ENCODE peak calls at places on chromosome 5, in nine cellular contexts. C is foreskin fibroblast, D is right lobe of liver, Q is PC-3, X is WERI-Rb-1, O is neural progenitor cell, G is OCI-LY7, J is pancreas, Z is astrocyte of the spinal cord. B is an unnamed sample.

GRCh38 chr5:65037845-65038815 is 269.4 kb downstream of the CWC27 start:
- DNase-seq in C (no peak), D (no peak), Q (peak), X (peak), O (peak), G (peak), J (no peak), Z (no peak), B (no peak)

GRCh38 chr5:39273314-39273954 is 54.1 kb upstream of the FYB1 start:
- DNase-seq in C (no peak), D (no peak), Q (no peak), X (no peak), O (no peak), G (no peak), J (no peak), Z (no peak), B (no peak)

GRCh38 chr5:102865510-102866314 is 110.6 kb downstream of the PAM start:
- DNase-seq in C (peak), D (peak), Q (peak), X (peak), O (peak), G (no peak), J (peak), Z (peak), B (peak)

GRCh38 chr5:37495668-37496067 is 116.5 kb downstream of the WDR70 start:
- DNase-seq in C (peak), D (no peak), Q (peak), X (no peak), O (no peak), G (no peak), J (no peak), Z (peak), B (peak)

GRCh38 chr5:130743091-130743490 is 422.0 kb downstream of the HINT1 start:
- DNase-seq in C (no peak), D (no peak), Q (no peak), X (no peak), O (no peak), G (no peak), J (no peak), Z (no peak), B (no peak)

GRCh38 chr5:138470322-138471285 is 5.3 kb downstream of the EGR1 start:
- DNase-seq in C (no peak), D (no peak), Q (no peak), X (no peak), O (peak), G (no peak), J (no peak), Z (peak), B (no peak)

GRCh38 chr5:54148858-54149257 is 161.5 kb downstream of the ARL15 start:
- DNase-seq in C (no peak), D (no peak), Q (no peak), X (no peak), O (no peak), G (no peak), J (no peak), Z (no peak), B (peak)

GRCh38 chr5:9621379-9621903 is 8.7 kb downstream of the TAS2R1 start:
- DNase-seq in C (peak), D (no peak), Q (no peak), X (no peak), O (peak), G (no peak), J (no peak), Z (no peak), B (peak)

GRCh38 chr5:13993926-13994325 is 49.4 kb upstream of the DNAH5 start:
- DNase-seq in C (no peak), D (no peak), Q (no peak), X (no peak), O (no peak), G (no peak), J (no peak), Z (no peak), B (no peak)

GRCh38 chr5:1948663-1949191 is 66.0 kb upstream of the IRX4 start:
- DNase-seq in C (no peak), D (no peak), Q (no peak), X (no peak), O (no peak), G (no peak), J (no peak), Z (no peak), B (no peak)

GRCh38 chr5:143074414-143074996 is 304.3 kb downstream of the ARHGAP26 start:
- DNase-seq in C (no peak), D (no peak), Q (no peak), X (no peak), O (no peak), G (no peak), J (no peak), Z (no peak), B (no peak)

GRCh38 chr5:175677571-175677970 is 19.7 kb downstream of the HRH2 start:
- DNase-seq in C (no peak), D (no peak), Q (no peak), X (no peak), O (no peak), G (no peak), J (no peak), Z (no peak), B (no peak)

GRCh38 chr5:37892571-37892970 is 52.7 kb upstream of the GDNF start:
- DNase-seq in C (no peak), D (no peak), Q (no peak), X (no peak), O (no peak), G (no peak), J (no peak), Z (no peak), B (no peak)

GRCh38 chr5:82591021-82591515 is 312.9 kb upstream of the RPS23 start:
- DNase-seq in C (no peak), D (no peak), Q (peak), X (no peak), O (no peak), G (no peak), J (no peak), Z (no peak), B (peak)

GRCh38 chr5:83644301-83644700 is 76.4 kb downstream of the HAPLN1 start:
- DNase-seq in C (no peak), D (no peak), Q (no peak), X (no peak), O (no peak), G (no peak), J (no peak), Z (no peak), B (no peak)

GRCh38 chr5:154756203-154756870 is 1.2 kb downstream of the LARP1 start:
- DNase-seq in C (no peak), D (peak), Q (no peak), X (peak), O (peak), G (peak), J (peak), Z (no peak), B (no peak)

GRCh38 chr5:66796306-66797292 is 200.4 kb downstream of the MAST4 start:
- DNase-seq in C (no peak), D (no peak), Q (peak), X (peak), O (no peak), G (no peak), J (no peak), Z (peak), B (peak)

GRCh38 chr5:97832645-97833296 is 649.7 kb upstream of the RIOK2 start:
- DNase-seq in C (no peak), D (no peak), Q (no peak), X (no peak), O (no peak), G (no peak), J (no peak), Z (no peak), B (no peak)

GRCh38 chr5:131394128-131394527 is 130.3 kb downstream of the CDC42SE2 start:
- DNase-seq in C (no peak), D (no peak), Q (no peak), X (no peak), O (no peak), G (no peak), J (no peak), Z (peak), B (peak)

GRCh38 chr5:151520294-151520693 is 70.8 kb downstream of the FAT2 start:
- DNase-seq in C (no peak), D (no peak), Q (peak), X (no peak), O (peak), G (no peak), J (no peak), Z (no peak), B (no peak)

DNA sequence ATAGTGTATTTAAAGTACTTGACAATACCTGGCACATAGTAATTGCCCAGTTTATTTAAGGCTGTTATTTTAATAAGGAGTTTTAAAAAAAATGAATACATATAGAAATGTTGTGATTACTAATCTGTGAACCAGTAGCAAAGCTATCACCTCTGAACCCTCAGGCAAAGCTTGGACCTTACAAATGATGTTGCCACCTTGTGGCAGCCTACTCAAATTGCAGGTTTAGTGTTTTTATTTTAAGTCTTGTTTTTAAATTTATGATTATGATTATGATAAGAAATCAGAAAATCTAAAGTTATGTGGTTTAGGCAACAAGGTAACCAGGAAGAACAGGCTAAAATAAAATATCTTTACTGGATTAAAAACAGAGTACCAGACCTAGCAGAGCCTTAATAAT is 35.8 kb downstream of the PPARGC1B start:
- DNase-seq in C (no peak), D (no peak), Q (peak), X (no peak), O (no peak), G (peak), J (no peak), Z (no peak), B (peak)
- TF ChIP-seq CTCF in C (no peak), D (peak), Q (peak), X (peak), O (peak), G (peak), J (peak), Z (no peak), B (peak)

GRCh38 chr5:144205141-144205551 is 34.5 kb downstream of the KCTD16 start:
- DNase-seq in C (peak), D (no peak), Q (peak), X (peak), O (peak), G (no peak), J (peak), Z (peak), B (peak)
- H3K4me3 ChIP-seq in C (peak), D (no peak), Q (peak), X (peak), O (peak), G (no peak), J (peak), Z (peak), B (peak)

GRCh38 chr5:43569236-43569635 is 12.4 kb upstream of the PAIP1 start:
- DNase-seq in C (no peak), D (no peak), Q (no peak), X (no peak), O (no peak), G (no peak), J (no peak), Z (no peak), B (no peak)
- TF ChIP-seq CTCF in C (no peak), D (no peak), Q (no peak), X (no peak), O (no peak), G (no peak), J (no peak), Z (no peak), B (no peak)

DNA sequence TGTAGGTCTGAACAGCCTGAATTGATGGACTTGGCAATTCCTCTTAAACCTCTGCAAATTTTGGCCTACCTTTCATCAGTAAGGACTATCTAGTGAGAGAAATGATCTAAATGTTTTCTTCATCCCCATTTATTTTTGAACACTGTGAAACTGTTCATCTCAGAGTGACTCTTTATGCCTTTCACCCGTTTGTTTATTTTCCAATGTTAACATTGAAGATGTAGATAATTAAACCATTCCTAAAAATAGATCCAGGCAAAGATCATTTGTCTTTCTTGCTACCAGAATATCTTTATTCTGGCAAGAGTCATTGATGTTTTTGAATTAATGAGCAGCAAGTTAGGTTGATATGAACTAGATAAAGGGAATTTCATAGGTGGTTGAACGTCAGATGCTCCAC is 3.2 kb downstream of the CPEB4 start:
- DNase-seq in C (no peak), D (no peak), Q (no peak), X (no peak), O (no peak), G (no peak), J (no peak), Z (no peak), B (no peak)
- H3K4me3 ChIP-seq in C (peak), D (peak), Q (peak), X (peak), O (no peak), G (peak), J (peak), Z (peak), B (peak)

DNA sequence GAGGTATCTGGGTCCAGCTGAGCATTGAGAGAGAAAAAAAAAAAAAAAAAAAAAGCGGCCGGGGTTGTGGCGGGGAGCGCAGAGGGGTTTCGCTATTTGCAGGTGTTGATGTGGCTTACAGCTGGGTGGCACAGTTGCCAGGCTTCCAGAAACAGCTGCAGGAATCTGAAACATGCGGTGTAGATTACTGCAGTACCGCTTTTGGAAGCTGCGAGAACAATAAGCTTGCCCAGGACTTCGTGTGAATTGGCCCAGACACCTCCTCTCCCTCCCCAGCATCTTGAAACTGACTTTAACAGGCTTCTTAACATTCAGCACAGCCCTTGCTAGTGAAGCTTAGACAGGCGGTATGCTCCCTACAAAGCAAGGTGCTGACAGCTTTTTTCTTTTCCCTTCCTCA is 104.0 kb downstream of the ATP10B start:
- DNase-seq in C (no peak), D (no peak), Q (no peak), X (no peak), O (peak), G (no peak), J (no peak), Z (no peak), B (no peak)
- TF ChIP-seq CTCF in C (no peak), D (no peak), Q (no peak), X (no peak), O (no peak), G (no peak), J (no peak), Z (no peak), B (no peak)

GRCh38 chr5:133050500-133050899 is 1.3 kb upstream of the HSPA4 start:
- DNase-seq in C (no peak), D (no peak), Q (no peak), X (no peak), O (no peak), G (peak), J (no peak), Z (no peak), B (no peak)
- H3K4me3 ChIP-seq in C (peak), D (peak), Q (no peak), X (peak), O (peak), G (peak), J (peak), Z (peak), B (peak)

GRCh38 chr5:109146611-109147010 is 263.2 kb downstream of the PJA2 start:
- DNase-seq in C (no peak), D (no peak), Q (no peak), X (no peak), O (no peak), G (no peak), J (no peak), Z (no peak), B (peak)

GRCh38 chr5:109136906-109137305 is 272.9 kb downstream of the PJA2 start:
- DNase-seq in C (no peak), D (no peak), Q (no peak), X (no peak), O (no peak), G (no peak), J (no peak), Z (no peak), B (no peak)

GRCh38 chr5:109145139-109145538 is 264.6 kb downstream of the PJA2 start:
- DNase-seq in C (no peak), D (no peak), Q (no peak), X (no peak), O (no peak), G (no peak), J (no peak), Z (no peak), B (no peak)

GRCh38 chr5:109143001-109143400 is 266.8 kb downstream of the PJA2 start:
- DNase-seq in C (peak), D (no peak), Q (no peak), X (no peak), O (no peak), G (no peak), J (no peak), Z (no peak), B (peak)

GRCh38 chr5:109141499-109142200 is 268.1 kb downstream of the PJA2 start:
- DNase-seq in C (peak), D (no peak), Q (no peak), X (peak), O (no peak), G (no peak), J (no peak), Z (peak), B (peak)
- TF ChIP-seq CTCF in C (no peak), D (no peak), Q (peak), X (no peak), O (peak), G (no peak), J (no peak), Z (peak), B (peak)

DNA sequence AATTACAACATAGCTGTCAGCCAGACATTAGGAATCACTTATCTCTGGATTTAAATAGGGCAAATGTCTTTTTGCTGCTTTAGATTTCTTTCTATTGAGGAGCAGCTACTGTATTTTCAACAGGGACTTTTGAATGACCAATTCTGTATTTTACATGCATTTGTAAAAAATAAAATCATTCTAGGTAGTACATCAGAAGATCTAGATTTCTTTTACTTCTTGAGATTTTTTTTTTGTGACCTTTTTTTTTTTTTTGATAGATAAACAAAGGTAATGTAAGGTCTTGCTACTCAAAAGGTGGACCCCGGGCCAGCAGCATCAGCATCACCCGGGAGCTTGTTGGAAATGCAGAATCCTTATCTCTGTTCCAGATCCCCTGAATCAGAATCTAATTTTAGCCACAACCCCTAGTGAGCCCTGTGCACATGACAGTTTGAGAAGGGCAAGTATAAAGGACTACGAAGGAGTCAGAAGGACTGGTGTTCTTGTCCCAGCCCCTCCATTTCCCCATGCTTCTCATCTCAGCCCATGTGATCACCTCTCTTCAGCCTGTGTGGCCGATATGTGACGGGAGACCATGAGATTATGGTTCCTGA is 37.7 kb upstream of the CKMT2 start:
- DNase-seq in C (no peak), D (no peak), Q (no peak), X (no peak), O (no peak), G (no peak), J (no peak), Z (no peak), B (peak)
- H3K4me3 ChIP-seq in C (no peak), D (no peak), Q (no peak), X (no peak), O (no peak), G (no peak), J (no peak), Z (no peak), B (no peak)

DNA sequence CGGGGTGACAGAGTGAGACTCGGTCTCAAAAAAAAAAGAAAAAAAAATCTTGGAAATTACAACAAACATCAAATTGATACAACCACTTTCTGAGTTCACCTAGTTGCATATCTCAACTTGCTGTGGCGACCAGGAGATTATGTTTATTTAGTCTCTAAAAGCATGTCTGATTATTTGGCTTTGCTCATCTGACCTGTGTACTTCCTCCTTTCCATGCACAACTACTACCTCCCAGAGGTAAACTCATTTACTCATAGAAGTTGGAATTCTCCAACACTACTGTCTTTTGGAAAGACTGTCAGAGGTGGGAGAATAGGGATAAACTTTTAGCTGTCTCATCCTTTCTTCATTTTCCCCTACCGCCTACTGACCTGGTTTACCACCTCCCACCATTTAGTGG is 42.6 kb downstream of the MTMR12 start:
- DNase-seq in C (no peak), D (no peak), Q (no peak), X (no peak), O (no peak), G (no peak), J (no peak), Z (no peak), B (no peak)
- TF ChIP-seq CTCF in C (no peak), D (no peak), Q (no peak), X (no peak), O (no peak), G (no peak), J (no peak), Z (no peak), B (no peak)

B was measured in fibroblast of mammary gland.